ENCODE peak calls at places on chromosomes 4 and X, in five cellular contexts. One of them, this sample, is unnamed. For H3K4me1, the result is how much of the 10 kb centered on the place peaks cover.

GRCh38 chrX:47321978-47322377 is 48.4 kb upstream of the ZNF157 start:
- DNase-seq in A549: no peak
- DNase-seq in suprapubic skin: no peak
- DNase-seq in GM23338: peak
- DNase-seq in MM.1S: no peak
- DNase-seq in this sample: no peak

GRCh38 chrX:1521459-1521956 is 15.5 kb downstream of the P2RY8 start:
- DNase-seq in A549: no peak
- DNase-seq in suprapubic skin: no peak
- DNase-seq in GM23338: peak
- DNase-seq in MM.1S: peak
- DNase-seq in this sample: no peak

GRCh38 chr4:27484216-27484615 is 623.6 kb downstream of the STIM2 start:
- DNase-seq in A549: no peak
- DNase-seq in suprapubic skin: no peak
- DNase-seq in GM23338: no peak
- DNase-seq in MM.1S: no peak
- DNase-seq in this sample: no peak

GRCh38 chrX:24963823-24964222 is 51.9 kb downstream of the ARX start:
- DNase-seq in A549: no peak
- DNase-seq in suprapubic skin: no peak
- DNase-seq in GM23338: peak
- DNase-seq in MM.1S: no peak
- DNase-seq in this sample: no peak

GRCh38 chr4:147247577-147247976 is 233.3 kb upstream of the EDNRA start:
- DNase-seq in A549: peak
- DNase-seq in suprapubic skin: no peak
- DNase-seq in GM23338: peak
- DNase-seq in MM.1S: no peak
- DNase-seq in this sample: no peak

GRCh38 chrX:123732679-123733363 is at the start of gene THOC2:
- DNase-seq in A549: peak
- DNase-seq in suprapubic skin: peak
- DNase-seq in GM23338: peak
- DNase-seq in MM.1S: peak
- DNase-seq in this sample: peak

GRCh38 chrX:73683236-73683859 is 120.4 kb downstream of the CHIC1 start:
- DNase-seq in A549: no peak
- DNase-seq in suprapubic skin: no peak
- DNase-seq in GM23338: no peak
- DNase-seq in MM.1S: no peak
- DNase-seq in this sample: no peak

GRCh38 chr4:87973283-87974169 is 2.0 kb upstream of the SPP1 start:
- DNase-seq in A549: peak
- DNase-seq in suprapubic skin: no peak
- DNase-seq in GM23338: peak
- DNase-seq in MM.1S: peak
- DNase-seq in this sample: peak

GRCh38 chr4:25874641-25875040 is 11.9 kb upstream of the SEL1L3 start:
- DNase-seq in A549: no peak
- DNase-seq in suprapubic skin: no peak
- DNase-seq in GM23338: no peak
- DNase-seq in MM.1S: no peak
- DNase-seq in this sample: no peak

GRCh38 chr4:91089194-91089593 is 962.0 kb downstream of the CCSER1 start:
- DNase-seq in A549: no peak
- DNase-seq in suprapubic skin: no peak
- DNase-seq in GM23338: no peak
- DNase-seq in MM.1S: no peak
- DNase-seq in this sample: no peak

GRCh38 chr4:98603683-98604573 is 54.5 kb downstream of the TSPAN5 start:
- DNase-seq in A549: no peak
- DNase-seq in suprapubic skin: no peak
- DNase-seq in GM23338: no peak
- DNase-seq in MM.1S: no peak
- DNase-seq in this sample: no peak

GRCh38 chr4:165088366-165088765 is 24.3 kb downstream of the TMEM192 start:
- DNase-seq in A549: no peak
- DNase-seq in suprapubic skin: no peak
- DNase-seq in GM23338: no peak
- DNase-seq in MM.1S: no peak
- DNase-seq in this sample: no peak

GRCh38 chr4:3473943-3474335 is 10.8 kb downstream of the DOK7 start:
- DNase-seq in A549: no peak
- DNase-seq in suprapubic skin: no peak
- DNase-seq in GM23338: no peak
- DNase-seq in MM.1S: no peak
- DNase-seq in this sample: no peak

GRCh38 chr4:137524642-137525384 is 7.5 kb downstream of the PCDH18 start:
- DNase-seq in A549: no peak
- DNase-seq in suprapubic skin: no peak
- DNase-seq in GM23338: no peak
- DNase-seq in MM.1S: no peak
- DNase-seq in this sample: no peak

GRCh38 chr4:36244257-36245084 is at the start of gene ARAP2:
- DNase-seq in A549: peak
- DNase-seq in suprapubic skin: no peak
- DNase-seq in GM23338: peak
- DNase-seq in MM.1S: peak
- DNase-seq in this sample: no peak

GRCh38 chr4:145155268-145155870 is 25.0 kb downstream of the OTUD4 start:
- DNase-seq in A549: no peak
- DNase-seq in suprapubic skin: no peak
- DNase-seq in GM23338: no peak
- DNase-seq in MM.1S: no peak
- DNase-seq in this sample: no peak

GRCh38 chr4:38091636-38092035 is 131.4 kb downstream of the PTTG2 start:
- DNase-seq in A549: no peak
- DNase-seq in suprapubic skin: no peak
- DNase-seq in GM23338: no peak
- DNase-seq in MM.1S: peak
- DNase-seq in this sample: no peak

GRCh38 chr4:89303177-89303576 is 4.4 kb downstream of the GPRIN3 start:
- DNase-seq in A549: no peak
- DNase-seq in suprapubic skin: no peak
- DNase-seq in GM23338: no peak
- DNase-seq in MM.1S: peak
- DNase-seq in this sample: no peak

GRCh38 chr4:167290684-167291083 is 56.4 kb upstream of the SPOCK3 start:
- DNase-seq in A549: no peak
- DNase-seq in suprapubic skin: no peak
- DNase-seq in GM23338: peak
- DNase-seq in MM.1S: peak
- DNase-seq in this sample: no peak

GRCh38 chrX:97563531-97564133 is 679.9 kb downstream of the RPA4 start:
- DNase-seq in A549: no peak
- DNase-seq in suprapubic skin: no peak
- DNase-seq in GM23338: no peak
- DNase-seq in MM.1S: peak
- DNase-seq in this sample: no peak

GRCh38 chr4:168304744-168305459 is 13.7 kb downstream of the DDX60 start:
- DNase-seq in A549: peak
- DNase-seq in suprapubic skin: no peak
- DNase-seq in GM23338: no peak
- DNase-seq in MM.1S: no peak
- DNase-seq in this sample: peak

GRCh38 chrX:119695535-119696050 is 2.6 kb upstream of the SEPTIN6 start:
- DNase-seq in A549: no peak
- DNase-seq in suprapubic skin: no peak
- DNase-seq in GM23338: no peak
- DNase-seq in MM.1S: no peak
- DNase-seq in this sample: no peak

GRCh38 chrX:119696251-119696890 is 3.4 kb upstream of the SEPTIN6 start:
- DNase-seq in A549: no peak
- DNase-seq in suprapubic skin: no peak
- DNase-seq in GM23338: no peak
- DNase-seq in MM.1S: no peak
- DNase-seq in this sample: no peak

GRCh38 chrX:119693996-119694451 is 1.1 kb upstream of the SEPTIN6 start:
- DNase-seq in A549: no peak
- DNase-seq in suprapubic skin: no peak
- DNase-seq in GM23338: peak
- DNase-seq in MM.1S: no peak
- DNase-seq in this sample: no peak

GRCh38 chrX:119693032-119693995 is at the start of gene SEPTIN6:
- DNase-seq in A549: peak
- DNase-seq in suprapubic skin: peak
- DNase-seq in GM23338: peak
- DNase-seq in MM.1S: peak
- DNase-seq in this sample: no peak

DNA sequence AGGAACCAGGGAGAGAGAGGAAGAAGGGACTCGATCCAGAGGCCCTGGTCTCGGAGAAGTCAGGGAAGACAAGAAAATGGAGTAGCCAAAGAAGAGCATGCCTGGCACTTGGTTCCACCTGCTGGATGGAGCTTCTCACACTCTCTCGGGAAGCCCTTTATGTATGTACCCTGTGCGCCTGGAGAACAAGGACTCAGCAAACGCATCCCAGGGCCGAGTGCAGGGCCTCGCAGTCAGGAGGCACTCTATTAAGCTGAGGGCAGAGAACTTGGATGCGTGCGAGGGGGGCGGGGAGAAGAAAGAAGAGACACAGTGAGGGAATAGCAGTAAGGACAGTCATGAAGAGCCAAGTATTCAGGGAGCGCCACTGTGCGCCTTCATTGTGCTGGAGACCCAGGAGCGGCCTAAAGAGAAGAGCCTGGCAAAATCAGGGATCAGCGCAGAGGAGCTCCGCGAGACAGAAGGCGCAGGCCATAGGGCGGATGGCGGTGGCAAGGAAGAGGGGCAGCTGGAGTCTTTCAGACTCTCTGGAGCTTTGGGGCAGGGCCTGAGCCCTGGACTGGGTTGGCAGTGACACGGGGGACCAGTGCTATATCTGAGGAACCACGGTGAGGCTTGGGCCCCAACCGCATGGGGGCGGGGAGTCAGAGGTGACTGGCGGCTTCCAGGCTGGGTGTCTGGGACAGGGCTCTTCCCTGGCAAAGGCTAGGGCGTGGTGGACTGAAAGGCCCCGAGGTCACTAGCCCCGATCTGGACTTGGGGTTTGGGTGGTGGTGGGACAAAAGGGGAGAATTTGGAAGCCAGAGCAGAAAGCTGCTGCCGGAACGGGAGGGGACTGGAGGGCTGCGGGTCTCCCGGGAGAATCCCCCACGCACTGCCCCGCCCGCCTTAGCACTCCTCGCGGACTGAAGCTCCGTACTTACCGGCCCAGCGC is 1.9 kb upstream of the SEPTIN6 start:
- DNase-seq in A549: no peak
- DNase-seq in suprapubic skin: no peak
- DNase-seq in GM23338: peak
- DNase-seq in MM.1S: no peak
- DNase-seq in this sample: no peak
- H3K4me1 ChIP-seq in A549: under half
- H3K4me1 ChIP-seq in suprapubic skin: under half
- H3K4me1 ChIP-seq in GM23338: under half
- H3K4me1 ChIP-seq in MM.1S: under half
- H3K4me1 ChIP-seq in this sample: under half

DNA sequence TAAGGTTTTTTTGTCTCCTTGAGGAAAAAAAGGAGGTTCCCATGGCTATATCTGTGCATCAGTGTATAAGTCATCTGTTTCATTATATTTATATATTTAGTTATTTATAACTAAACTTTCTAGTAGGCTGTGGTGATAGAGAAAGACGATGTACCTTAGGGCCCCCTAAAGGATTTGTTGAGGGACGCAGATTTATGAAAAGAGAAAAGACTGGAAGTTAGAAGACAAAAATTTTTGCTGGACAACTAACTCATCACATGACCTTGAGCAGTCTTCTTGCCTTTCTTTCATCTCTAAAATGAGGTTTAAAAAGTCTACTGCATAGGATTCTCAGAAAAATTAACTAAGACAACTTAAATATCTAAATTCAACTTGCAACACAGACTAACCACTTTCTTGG is 6.1 kb downstream of the GASK1B start:
- DNase-seq in A549: no peak
- DNase-seq in suprapubic skin: no peak
- DNase-seq in GM23338: no peak
- DNase-seq in MM.1S: no peak
- DNase-seq in this sample: no peak
- TF ChIP-seq CTCF in A549: no peak
- TF ChIP-seq CTCF in suprapubic skin: no peak
- TF ChIP-seq CTCF in GM23338: no peak
- TF ChIP-seq CTCF in MM.1S: no peak
- TF ChIP-seq CTCF in this sample: no peak

GRCh38 chr4:34323549-34324325 is 1920.6 kb downstream of the ARAP2 start:
- DNase-seq in A549: no peak
- DNase-seq in suprapubic skin: no peak
- DNase-seq in GM23338: peak
- DNase-seq in MM.1S: no peak
- DNase-seq in this sample: no peak

DNA sequence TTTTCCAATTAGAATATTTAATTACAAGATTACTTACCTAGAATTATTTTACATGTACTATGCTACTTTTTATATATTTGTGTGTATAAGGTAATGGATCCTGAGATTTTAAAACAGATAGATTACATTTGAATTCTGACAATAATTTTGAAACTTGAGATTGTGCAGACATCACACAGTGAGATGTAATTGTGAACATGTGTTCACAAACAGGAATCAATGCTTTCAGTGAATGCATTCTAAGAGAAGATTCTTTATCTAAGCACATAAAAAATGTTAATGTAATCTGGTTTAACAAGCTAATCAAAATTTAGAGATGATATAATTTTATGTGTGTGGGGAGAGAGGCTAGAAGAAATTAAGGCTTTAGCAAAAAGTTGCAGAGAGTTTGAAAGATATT is 1925.5 kb downstream of the ARAP2 start:
- DNase-seq in A549: no peak
- DNase-seq in suprapubic skin: no peak
- DNase-seq in GM23338: no peak
- DNase-seq in MM.1S: no peak
- DNase-seq in this sample: no peak
- H3K27ac ChIP-seq in A549: no peak
- H3K27ac ChIP-seq in suprapubic skin: no peak
- H3K27ac ChIP-seq in GM23338: no peak
- H3K27ac ChIP-seq in MM.1S: no peak
- H3K27ac ChIP-seq in this sample: no peak

DNA sequence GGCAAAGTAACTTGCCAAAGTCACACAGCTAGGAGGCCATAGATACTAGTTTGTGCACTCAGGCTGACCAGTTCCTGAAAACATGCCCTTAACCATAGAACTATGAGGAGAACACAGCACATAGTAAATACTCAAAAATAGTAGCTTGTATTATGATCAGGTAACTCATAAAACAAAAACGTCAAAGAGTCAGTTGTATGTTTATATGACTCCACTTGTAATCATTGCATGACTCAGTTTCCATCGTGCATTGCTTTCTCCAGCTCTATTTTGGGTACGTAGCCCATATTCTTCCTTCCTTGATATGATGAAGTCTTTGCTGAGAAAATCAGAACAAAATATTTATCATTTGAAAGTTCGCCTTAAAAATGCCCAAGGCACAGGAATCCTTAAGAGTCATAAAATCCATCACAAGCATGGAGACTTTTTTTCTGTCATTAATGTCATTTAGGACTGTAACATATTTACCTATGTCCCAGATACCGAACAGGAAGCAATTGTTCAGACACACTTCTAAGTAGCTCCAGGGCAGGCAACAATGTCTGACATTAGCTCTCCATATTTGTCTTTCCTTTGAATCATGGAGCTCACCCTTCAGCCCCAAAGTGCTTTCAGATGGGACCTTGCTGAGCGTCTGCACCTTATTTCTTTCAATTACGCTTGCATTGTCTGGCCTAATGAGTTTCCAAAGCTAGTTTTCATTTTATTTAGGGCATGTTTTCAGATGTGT is 11.2 kb upstream of the MID1 start:
- DNase-seq in A549: no peak
- DNase-seq in suprapubic skin: no peak
- DNase-seq in GM23338: no peak
- DNase-seq in MM.1S: no peak
- DNase-seq in this sample: no peak
- H3K4me1 ChIP-seq in A549: half or more
- H3K4me1 ChIP-seq in suprapubic skin: under half
- H3K4me1 ChIP-seq in GM23338: under half
- H3K4me1 ChIP-seq in MM.1S: under half
- H3K4me1 ChIP-seq in this sample: under half

This sample was measured in Panc1.